ENCODE peak calls at places on chromosomes 7 and 10, in ten cellular contexts. One of them, this sample, is unnamed.
A peak's percentile ranks its signal among the peaks of the same experiment; 100 is the strongest.

GRCh38 chr7:98137826-98138151 is 31.1 kb downstream of the LMTK2 start:
- DNase-seq in left ventricle myocardium inferior: no peak
- DNase-seq in fibroblast of pulmonary artery: no peak
- DNase-seq in AG04450: no peak
- DNase-seq in AG09309: no peak
- DNase-seq in heart left ventricle: no peak
- DNase-seq in brain microvascular endothelial cell: no peak
- DNase-seq in ovary: no peak
- DNase-seq in A549: no peak
- DNase-seq in fibroblast of the aortic adventitia: no peak
- DNase-seq in this sample: no peak

GRCh38 chr7:97078023-97078988 is 39.2 kb upstream of the SDHAF3 start:
- DNase-seq in left ventricle myocardium inferior: no peak
- DNase-seq in fibroblast of pulmonary artery: no peak
- DNase-seq in AG04450: no peak
- DNase-seq in AG09309: no peak
- DNase-seq in heart left ventricle: no peak
- DNase-seq in brain microvascular endothelial cell: no peak
- DNase-seq in ovary: no peak
- DNase-seq in A549: no peak
- DNase-seq in fibroblast of the aortic adventitia: no peak
- DNase-seq in this sample: no peak

GRCh38 chr10:97780991-97781540 is 9.3 kb upstream of the SFRP5 start:
- DNase-seq in left ventricle myocardium inferior: no peak
- DNase-seq in fibroblast of pulmonary artery: no peak
- DNase-seq in AG04450: no peak
- DNase-seq in AG09309: no peak
- DNase-seq in heart left ventricle: peak; percentile 49
- DNase-seq in brain microvascular endothelial cell: no peak
- DNase-seq in ovary: no peak
- DNase-seq in A549: no peak
- DNase-seq in fibroblast of the aortic adventitia: no peak
- DNase-seq in this sample: peak; percentile 3

GRCh38 chr7:156612930-156613329 is 27.6 kb upstream of the RNF32 start:
- DNase-seq in left ventricle myocardium inferior: no peak
- DNase-seq in fibroblast of pulmonary artery: no peak
- DNase-seq in AG04450: no peak
- DNase-seq in AG09309: no peak
- DNase-seq in heart left ventricle: no peak
- DNase-seq in brain microvascular endothelial cell: no peak
- DNase-seq in ovary: no peak
- DNase-seq in A549: no peak
- DNase-seq in fibroblast of the aortic adventitia: no peak
- DNase-seq in this sample: no peak

GRCh38 chr7:135774284-135774683 is 25.7 kb upstream of the FAM180A start:
- DNase-seq in left ventricle myocardium inferior: no peak
- DNase-seq in fibroblast of pulmonary artery: peak; percentile 60
- DNase-seq in AG04450: peak; percentile 29
- DNase-seq in AG09309: no peak
- DNase-seq in heart left ventricle: no peak
- DNase-seq in brain microvascular endothelial cell: no peak
- DNase-seq in ovary: no peak
- DNase-seq in A549: peak; percentile 74
- DNase-seq in fibroblast of the aortic adventitia: no peak
- DNase-seq in this sample: peak; percentile 87

GRCh38 chr10:103500481-103500880 is 7.0 kb downstream of the NEURL1 start:
- DNase-seq in left ventricle myocardium inferior: no peak
- DNase-seq in fibroblast of pulmonary artery: no peak
- DNase-seq in AG04450: no peak
- DNase-seq in AG09309: no peak
- DNase-seq in heart left ventricle: no peak
- DNase-seq in brain microvascular endothelial cell: no peak
- DNase-seq in ovary: no peak
- DNase-seq in A549: no peak
- DNase-seq in fibroblast of the aortic adventitia: no peak
- DNase-seq in this sample: no peak

GRCh38 chr7:87413951-87414381 is 61.5 kb downstream of the ABCB4 start:
- DNase-seq in left ventricle myocardium inferior: no peak
- DNase-seq in fibroblast of pulmonary artery: no peak
- DNase-seq in AG04450: peak; percentile 18
- DNase-seq in AG09309: peak; percentile 45
- DNase-seq in heart left ventricle: no peak
- DNase-seq in brain microvascular endothelial cell: peak; percentile 25
- DNase-seq in ovary: no peak
- DNase-seq in A549: peak; percentile 33
- DNase-seq in fibroblast of the aortic adventitia: peak; percentile 60
- DNase-seq in this sample: peak; percentile 23

GRCh38 chr7:134834689-134835462 is 55.4 kb downstream of the CALD1 start:
- DNase-seq in left ventricle myocardium inferior: no peak
- DNase-seq in fibroblast of pulmonary artery: peak; percentile 82
- DNase-seq in AG04450: no peak
- DNase-seq in AG09309: no peak
- DNase-seq in heart left ventricle: no peak
- DNase-seq in brain microvascular endothelial cell: peak; percentile 86
- DNase-seq in ovary: no peak
- DNase-seq in A549: peak; percentile 13
- DNase-seq in fibroblast of the aortic adventitia: peak; percentile 80
- DNase-seq in this sample: peak; percentile 58

GRCh38 chr10:132407243-132407746 is 10.3 kb downstream of the PWWP2B start:
- DNase-seq in left ventricle myocardium inferior: peak; percentile 74
- DNase-seq in fibroblast of pulmonary artery: no peak
- DNase-seq in AG04450: no peak
- DNase-seq in AG09309: no peak
- DNase-seq in heart left ventricle: peak; percentile 82
- DNase-seq in brain microvascular endothelial cell: no peak
- DNase-seq in ovary: peak; percentile 72
- DNase-seq in A549: no peak
- DNase-seq in fibroblast of the aortic adventitia: no peak
- DNase-seq in this sample: no peak

GRCh38 chr7:16915405-16915804 is 33.6 kb upstream of the AGR3 start:
- DNase-seq in left ventricle myocardium inferior: no peak
- DNase-seq in fibroblast of pulmonary artery: peak; percentile 76
- DNase-seq in AG04450: peak; percentile 76
- DNase-seq in AG09309: peak; percentile 73
- DNase-seq in heart left ventricle: no peak
- DNase-seq in brain microvascular endothelial cell: peak; percentile 90
- DNase-seq in ovary: no peak
- DNase-seq in A549: no peak
- DNase-seq in fibroblast of the aortic adventitia: peak; percentile 76
- DNase-seq in this sample: peak; percentile 97

GRCh38 chr10:52135101-52135500 is 179.0 kb upstream of the DKK1 start:
- DNase-seq in left ventricle myocardium inferior: no peak
- DNase-seq in fibroblast of pulmonary artery: no peak
- DNase-seq in AG04450: no peak
- DNase-seq in AG09309: no peak
- DNase-seq in heart left ventricle: no peak
- DNase-seq in brain microvascular endothelial cell: no peak
- DNase-seq in ovary: no peak
- DNase-seq in A549: no peak
- DNase-seq in fibroblast of the aortic adventitia: no peak
- DNase-seq in this sample: no peak

GRCh38 chr7:150983893-150984368 is 5.8 kb upstream of the KCNH2 start:
- DNase-seq in left ventricle myocardium inferior: no peak
- DNase-seq in fibroblast of pulmonary artery: peak; percentile 53
- DNase-seq in AG04450: no peak
- DNase-seq in AG09309: no peak
- DNase-seq in heart left ventricle: peak; percentile 24
- DNase-seq in brain microvascular endothelial cell: no peak
- DNase-seq in ovary: no peak
- DNase-seq in A549: no peak
- DNase-seq in fibroblast of the aortic adventitia: peak; percentile 45
- DNase-seq in this sample: peak; percentile 53

GRCh38 chr10:74824184-74825032 is 2.0 kb upstream of the KAT6B start:
- DNase-seq in left ventricle myocardium inferior: peak; percentile 36
- DNase-seq in fibroblast of pulmonary artery: peak; percentile 10
- DNase-seq in AG04450: no peak
- DNase-seq in AG09309: no peak
- DNase-seq in heart left ventricle: no peak
- DNase-seq in brain microvascular endothelial cell: no peak
- DNase-seq in ovary: no peak
- DNase-seq in A549: no peak
- DNase-seq in fibroblast of the aortic adventitia: no peak
- DNase-seq in this sample: no peak

GRCh38 chr7:5077740-5078139 is 32.1 kb downstream of the RBAK start:
- DNase-seq in left ventricle myocardium inferior: no peak
- DNase-seq in fibroblast of pulmonary artery: no peak
- DNase-seq in AG04450: no peak
- DNase-seq in AG09309: no peak
- DNase-seq in heart left ventricle: no peak
- DNase-seq in brain microvascular endothelial cell: peak; percentile 12
- DNase-seq in ovary: no peak
- DNase-seq in A549: peak; percentile 23
- DNase-seq in fibroblast of the aortic adventitia: peak; percentile 13
- DNase-seq in this sample: peak; percentile 46

GRCh38 chr10:77165445-77166316 is 471.9 kb downstream of the KCNMA1 start:
- DNase-seq in left ventricle myocardium inferior: no peak
- DNase-seq in fibroblast of pulmonary artery: peak; percentile 76
- DNase-seq in AG04450: no peak
- DNase-seq in AG09309: no peak
- DNase-seq in heart left ventricle: no peak
- DNase-seq in brain microvascular endothelial cell: peak; percentile 74
- DNase-seq in ovary: no peak
- DNase-seq in A549: peak; percentile 68
- DNase-seq in fibroblast of the aortic adventitia: peak; percentile 79
- DNase-seq in this sample: peak; percentile 75

GRCh38 chr7:36521911-36522310 is 132.2 kb downstream of the ANLN start:
- DNase-seq in left ventricle myocardium inferior: no peak
- DNase-seq in fibroblast of pulmonary artery: no peak
- DNase-seq in AG04450: no peak
- DNase-seq in AG09309: no peak
- DNase-seq in heart left ventricle: no peak
- DNase-seq in brain microvascular endothelial cell: no peak
- DNase-seq in ovary: no peak
- DNase-seq in A549: no peak
- DNase-seq in fibroblast of the aortic adventitia: no peak
- DNase-seq in this sample: no peak

GRCh38 chr7:64098-64521 is 128.3 kb upstream of the FAM20C start:
- DNase-seq in left ventricle myocardium inferior: peak; percentile 65
- DNase-seq in fibroblast of pulmonary artery: peak; percentile 82
- DNase-seq in AG04450: peak; percentile 43
- DNase-seq in AG09309: no peak
- DNase-seq in heart left ventricle: peak; percentile 63
- DNase-seq in brain microvascular endothelial cell: peak; percentile 70
- DNase-seq in ovary: peak; percentile 78
- DNase-seq in A549: peak; percentile 41
- DNase-seq in fibroblast of the aortic adventitia: peak; percentile 80
- DNase-seq in this sample: peak; percentile 87

GRCh38 chr10:61138728-61139127 is 194.7 kb upstream of the RHOBTB1 start:
- DNase-seq in left ventricle myocardium inferior: no peak
- DNase-seq in fibroblast of pulmonary artery: no peak
- DNase-seq in AG04450: no peak
- DNase-seq in AG09309: no peak
- DNase-seq in heart left ventricle: no peak
- DNase-seq in brain microvascular endothelial cell: no peak
- DNase-seq in ovary: no peak
- DNase-seq in A549: no peak
- DNase-seq in fibroblast of the aortic adventitia: no peak
- DNase-seq in this sample: no peak

GRCh38 chr7:50534690-50535290 is 30.4 kb downstream of the DDC start:
- DNase-seq in left ventricle myocardium inferior: no peak
- DNase-seq in fibroblast of pulmonary artery: peak; percentile 99
- DNase-seq in AG04450: peak; percentile 98
- DNase-seq in AG09309: peak; percentile 91
- DNase-seq in heart left ventricle: no peak
- DNase-seq in brain microvascular endothelial cell: peak; percentile 98
- DNase-seq in ovary: no peak
- DNase-seq in A549: peak; percentile 96
- DNase-seq in fibroblast of the aortic adventitia: peak; percentile 99
- DNase-seq in this sample: peak; percentile 99
- TF ChIP-seq CTCF in left ventricle myocardium inferior: no peak
- TF ChIP-seq CTCF in fibroblast of pulmonary artery: peak; percentile 8
- TF ChIP-seq CTCF in AG04450: peak; percentile 7
- TF ChIP-seq CTCF in AG09309: peak; percentile 4
- TF ChIP-seq CTCF in heart left ventricle: no peak
- TF ChIP-seq CTCF in brain microvascular endothelial cell: peak; percentile 41
- TF ChIP-seq CTCF in ovary: no peak
- TF ChIP-seq CTCF in A549: no peak
- TF ChIP-seq CTCF in fibroblast of the aortic adventitia: peak; percentile 16
- TF ChIP-seq CTCF in this sample: peak; percentile 12

GRCh38 chr10:1203704-1204103 is 147.5 kb downstream of the WDR37 start:
- DNase-seq in left ventricle myocardium inferior: no peak
- DNase-seq in fibroblast of pulmonary artery: no peak
- DNase-seq in AG04450: no peak
- DNase-seq in AG09309: no peak
- DNase-seq in heart left ventricle: no peak
- DNase-seq in brain microvascular endothelial cell: no peak
- DNase-seq in ovary: peak; percentile 15
- DNase-seq in A549: no peak
- DNase-seq in fibroblast of the aortic adventitia: no peak
- DNase-seq in this sample: no peak
- H3K4me3 ChIP-seq in left ventricle myocardium inferior: no peak overlapping the region
- H3K4me3 ChIP-seq in fibroblast of pulmonary artery: no peak overlapping the region
- H3K4me3 ChIP-seq in AG04450: no peak overlapping the region
- H3K4me3 ChIP-seq in AG09309: no peak overlapping the region
- H3K4me3 ChIP-seq in heart left ventricle: no peak overlapping the region
- H3K4me3 ChIP-seq in brain microvascular endothelial cell: no peak overlapping the region
- H3K4me3 ChIP-seq in ovary: no peak overlapping the region
- H3K4me3 ChIP-seq in A549: no peak overlapping the region
- H3K4me3 ChIP-seq in fibroblast of the aortic adventitia: no peak overlapping the region
- H3K4me3 ChIP-seq in this sample: no peak overlapping the region

DNA sequence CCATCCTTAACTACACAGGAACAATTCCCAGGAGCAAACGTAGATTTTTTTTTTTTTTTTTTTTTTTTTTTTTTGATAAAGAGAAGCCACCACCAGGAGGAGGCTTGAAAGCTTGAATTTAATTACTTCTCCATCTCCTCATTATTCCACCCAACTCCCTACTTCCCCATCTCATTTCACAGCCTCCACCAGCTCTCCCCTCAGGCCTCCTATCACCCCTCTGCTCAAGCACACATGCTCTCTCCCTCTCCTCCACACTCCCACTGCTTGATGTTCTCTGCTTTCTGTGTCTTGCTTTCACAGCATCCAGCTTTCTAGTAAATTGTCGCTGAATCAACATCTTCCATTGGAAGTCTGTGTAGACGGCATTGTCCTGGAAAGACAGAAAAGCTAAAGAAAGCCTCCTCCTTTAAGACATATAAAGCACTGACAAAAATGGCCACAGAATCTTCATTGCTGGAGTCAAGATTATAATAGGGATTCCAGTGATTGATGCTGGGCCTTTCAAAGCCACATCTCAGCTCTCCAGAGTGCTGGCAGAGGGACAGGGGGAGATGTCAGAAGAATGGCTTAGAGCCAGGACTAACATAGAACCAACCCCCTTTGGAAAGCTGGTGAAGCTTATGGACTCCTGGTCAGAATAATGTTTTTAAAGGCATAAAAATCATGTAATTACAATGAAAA is 58.3 kb downstream of the DOCK4 start:
- DNase-seq in left ventricle myocardium inferior: no peak
- DNase-seq in fibroblast of pulmonary artery: no peak
- DNase-seq in AG04450: no peak
- DNase-seq in AG09309: no peak
- DNase-seq in heart left ventricle: no peak
- DNase-seq in brain microvascular endothelial cell: no peak
- DNase-seq in ovary: no peak
- DNase-seq in A549: no peak
- DNase-seq in fibroblast of the aortic adventitia: peak; percentile 21
- DNase-seq in this sample: no peak
- TF ChIP-seq CTCF in left ventricle myocardium inferior: no peak
- TF ChIP-seq CTCF in fibroblast of pulmonary artery: no peak
- TF ChIP-seq CTCF in AG04450: no peak
- TF ChIP-seq CTCF in AG09309: no peak
- TF ChIP-seq CTCF in heart left ventricle: no peak
- TF ChIP-seq CTCF in brain microvascular endothelial cell: no peak
- TF ChIP-seq CTCF in ovary: no peak
- TF ChIP-seq CTCF in A549: no peak
- TF ChIP-seq CTCF in fibroblast of the aortic adventitia: no peak
- TF ChIP-seq CTCF in this sample: no peak

GRCh38 chr10:62637249-62638061 is 167.1 kb upstream of the ADO start:
- DNase-seq in left ventricle myocardium inferior: no peak
- DNase-seq in fibroblast of pulmonary artery: peak; percentile 46
- DNase-seq in AG04450: no peak
- DNase-seq in AG09309: no peak
- DNase-seq in heart left ventricle: no peak
- DNase-seq in brain microvascular endothelial cell: peak; percentile 55
- DNase-seq in ovary: no peak
- DNase-seq in A549: no peak
- DNase-seq in fibroblast of the aortic adventitia: peak; percentile 44
- DNase-seq in this sample: peak; percentile 70
- H3K4me3 ChIP-seq in left ventricle myocardium inferior: peak overlapping the region; percentile 34
- H3K4me3 ChIP-seq in fibroblast of pulmonary artery: peak overlapping the region; percentile 32
- H3K4me3 ChIP-seq in AG04450: peak overlapping the region; percentile 43
- H3K4me3 ChIP-seq in AG09309: peak overlapping the region; percentile 1
- H3K4me3 ChIP-seq in heart left ventricle: peak overlapping the region; percentile 21
- H3K4me3 ChIP-seq in brain microvascular endothelial cell: peak overlapping the region; percentile 13
- H3K4me3 ChIP-seq in ovary: no peak overlapping the region
- H3K4me3 ChIP-seq in A549: no peak overlapping the region
- H3K4me3 ChIP-seq in fibroblast of the aortic adventitia: peak overlapping the region; percentile 20
- H3K4me3 ChIP-seq in this sample: peak overlapping the region; percentile 28

This sample was measured in choroid plexus epithelial cell.